ENCODE peak calls at places on chromosomes 6 and 20, in nine cellular contexts. K, X, I, N, A, D, B, M and E are unnamed samples.

GRCh38 chr6:154080434-154081189 is 41.6 kb downstream of the OPRM1 start:
- DNase-seq in D (no peak), X (no peak), N (no peak), I (no peak), M (no peak), B (no peak), A (no peak), K (no peak), E (no peak)

GRCh38 chr6:148967546-148967945 is 220.7 kb downstream of the UST start:
- DNase-seq in X (no peak), N (no peak), A (no peak), B (no peak), K (no peak), M (no peak), D (no peak), I (no peak), E (no peak)

GRCh38 chr6:145815351-145815772 is 767 bp upstream of the FBXO30 start:
- DNase-seq in A (peak), B (no peak), M (no peak), D (peak), N (no peak), I (no peak), X (no peak), K (no peak), E (no peak)

GRCh38 chr6:151286192-151286591 is 46.4 kb downstream of the AKAP12 start:
- DNase-seq in I (no peak), B (no peak), X (no peak), K (no peak), M (no peak), A (no peak), D (no peak), N (no peak), E (no peak)

GRCh38 chr6:134814076-134814709 is 135.7 kb downstream of the ALDH8A1 start:
- DNase-seq in D (peak), M (no peak), B (no peak), N (no peak), K (no peak), I (no peak), X (no peak), A (no peak), E (peak)

GRCh38 chr6:143271024-143271423 is 179.5 kb downstream of the ADAT2 start:
- DNase-seq in D (peak), N (no peak), A (peak), K (peak), I (no peak), B (no peak), X (no peak), M (no peak), E (no peak)

GRCh38 chr6:87071683-87072082 is 23.2 kb downstream of the CGA start:
- DNase-seq in K (no peak), I (no peak), B (no peak), D (no peak), X (no peak), A (no peak), M (no peak), N (no peak), E (no peak)

GRCh38 chr6:113529191-113529590 is 328.0 kb upstream of the MARCKS start:
- DNase-seq in B (no peak), M (no peak), N (no peak), I (no peak), D (no peak), A (peak), K (no peak), X (no peak), E (no peak)

GRCh38 chr6:156963712-156964700 is 186.8 kb downstream of the ARID1B start:
- DNase-seq in X (no peak), D (peak), I (no peak), K (peak), M (no peak), A (peak), B (no peak), N (no peak), E (no peak)

DNA sequence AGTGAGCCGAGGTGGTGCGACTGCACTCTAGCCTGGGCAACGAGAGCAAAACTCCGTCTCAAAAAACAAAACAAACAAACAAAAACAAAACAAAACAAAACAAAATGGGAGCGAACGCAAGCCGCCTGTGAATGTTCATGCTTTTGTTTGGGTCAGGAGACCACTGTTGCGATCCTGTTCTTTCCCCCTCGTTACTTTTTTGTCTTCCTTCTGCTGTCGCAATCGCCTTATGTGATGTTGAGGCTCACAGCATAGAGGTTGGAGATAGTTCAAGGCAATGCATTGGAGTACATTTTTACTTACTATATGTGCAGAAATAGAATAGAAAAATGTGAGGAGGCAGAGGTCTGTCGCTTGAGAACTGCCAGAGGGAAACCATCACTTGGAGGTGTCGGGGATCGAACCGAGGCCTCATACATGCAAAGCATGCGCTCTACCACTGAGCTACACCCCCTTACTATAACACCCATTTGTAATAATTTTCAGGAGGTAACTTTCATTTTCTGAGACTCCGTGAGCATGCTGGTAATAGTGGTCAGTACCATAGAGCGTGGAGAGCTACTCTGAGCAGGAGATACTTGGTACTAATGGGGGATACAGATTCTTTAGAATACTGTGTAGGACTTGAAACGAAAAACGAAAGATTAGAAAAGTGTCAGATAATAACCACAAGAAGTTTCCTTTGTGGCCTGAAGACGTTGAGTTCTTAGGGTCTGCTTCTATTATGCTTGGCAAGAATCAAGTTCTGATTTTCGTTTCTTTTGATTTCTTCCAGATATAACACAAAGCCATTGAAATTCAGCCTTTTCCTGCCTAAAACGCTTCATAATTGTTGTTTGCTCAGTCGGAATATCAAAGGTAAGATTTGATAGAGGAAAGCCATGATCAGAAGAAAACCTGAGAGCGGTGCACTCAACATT is 121.1 kb downstream of the TRIM27 start:
- DNase-seq in B (no peak), K (no peak), D (peak), I (no peak), M (no peak), A (peak), X (no peak), N (no peak), E (no peak)
- H3K4me3 ChIP-seq in B (peak), K (no peak), D (no peak), I (no peak), M (peak), A (no peak), X (no peak), N (no peak), E (no peak)

GRCh38 chr6:12718025-12718424 is 1.5 kb downstream of the PHACTR1 start:
- DNase-seq in A (peak), I (no peak), X (peak), B (no peak), D (peak), N (no peak), K (no peak), M (no peak), E (peak)

GRCh38 chr6:12717356-12717755 is 789 bp downstream of the PHACTR1 start:
- DNase-seq in B (no peak), N (no peak), M (no peak), K (no peak), D (no peak), X (no peak), A (no peak), I (no peak), E (no peak)

GRCh38 chr6:12715437-12715836 is 1.1 kb upstream of the PHACTR1 start:
- DNase-seq in I (no peak), M (no peak), X (no peak), A (no peak), K (no peak), D (no peak), B (no peak), N (no peak), E (no peak)

GRCh38 chr6:12714022-12714421 is 2.5 kb upstream of the PHACTR1 start:
- DNase-seq in A (no peak), X (no peak), I (no peak), K (no peak), N (no peak), M (no peak), D (no peak), B (no peak), E (no peak)

GRCh38 chr6:12716298-12716853 is at the start of gene PHACTR1:
- DNase-seq in N (no peak), B (no peak), X (no peak), K (no peak), D (no peak), I (no peak), M (no peak), A (no peak), E (no peak)
- H3K4me3 ChIP-seq in N (no peak), B (no peak), X (no peak), K (no peak), D (no peak), I (no peak), M (no peak), A (no peak), E (no peak)

DNA sequence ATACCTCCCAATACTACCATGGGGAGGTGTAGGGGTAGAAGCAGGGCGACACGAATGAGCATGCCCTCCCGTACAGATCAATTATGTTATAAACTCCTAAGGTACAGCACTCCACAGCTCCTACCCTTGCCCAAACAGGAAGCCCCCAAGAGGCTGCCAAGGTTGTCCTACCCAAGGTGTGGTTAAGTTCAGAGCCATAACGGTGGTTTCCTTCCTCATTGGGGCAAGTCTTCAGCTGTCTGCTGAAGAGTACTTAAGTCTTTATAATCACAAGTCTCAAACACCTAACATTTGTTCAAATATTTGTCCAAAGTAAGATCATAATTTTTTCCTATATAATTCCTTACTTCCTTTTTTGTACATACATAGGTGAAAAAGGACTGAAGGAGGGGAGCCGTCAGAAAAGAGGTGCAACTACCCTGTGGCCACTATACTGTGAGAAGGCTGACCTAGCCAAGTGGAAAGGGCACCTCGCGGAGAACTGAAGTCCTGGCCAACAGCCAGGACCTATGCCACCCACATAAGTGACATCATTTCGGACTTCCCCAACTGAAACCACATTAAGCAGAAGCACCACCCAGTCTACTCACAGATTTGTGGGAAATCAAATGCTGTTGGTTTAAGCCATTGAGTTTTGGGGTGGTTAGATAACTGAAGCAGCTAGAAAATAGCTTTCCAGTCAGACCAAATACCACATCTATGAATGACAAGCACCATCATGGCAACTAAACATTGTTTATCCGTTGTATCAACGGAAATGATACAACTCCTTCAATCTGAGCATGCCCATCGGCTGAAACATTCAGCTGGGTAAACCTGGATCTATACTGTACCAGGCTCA is 2.9 kb upstream of the RAB22A start:
- DNase-seq in B (no peak), N (no peak), I (peak), D (peak), X (peak), K (no peak), A (peak), M (peak), E (peak)
- H3K4me3 ChIP-seq in B (no peak), N (no peak), I (no peak), D (no peak), X (no peak), K (no peak), A (no peak), M (peak), E (no peak)

GRCh38 chr6:90098025-90098474 is 198.6 kb downstream of the BACH2 start:
- DNase-seq in X (peak), K (no peak), I (no peak), N (no peak), A (peak), B (no peak), M (peak), D (peak), E (no peak)
- H3K4me3 ChIP-seq in X (no peak), K (no peak), I (no peak), N (no peak), A (no peak), B (no peak), M (no peak), D (no peak), E (no peak)

GRCh38 chr6:63486196-63486595 is 86.1 kb upstream of the LOC128125822 start:
- DNase-seq in M (no peak), K (no peak), X (no peak), A (no peak), N (no peak), D (no peak), B (no peak), I (no peak), E (no peak)
- H3K4me3 ChIP-seq in M (no peak), K (no peak), X (no peak), A (no peak), N (no peak), D (no peak), B (no peak), I (no peak), E (no peak)